ENCODE peak calls at places on chromosomes 5 and 9, in eight cellular contexts. W is M059J; K is mesendoderm; Z is stimulated activated CD8-positive, alpha-beta memory T cell treated with anti-CD3 and anti-CD28 coated beads, Interleukin-4, amount 100 ng/mL, for 4 hours; R is HCEC 1CT; P is foreskin fibroblast; Y is T-helper 1 cell; L is skeletal muscle cell. F is an unnamed sample.

GRCh38 chr9:128257907-128258306 is 17.9 kb downstream of the GOLGA2 start:
- DNase-seq in K (no peak), L (no peak), W (no peak), Y (no peak), P (no peak), Z (no peak), R (no peak), F (no peak)

GRCh38 chr9:127783644-127784043 is 2.2 kb upstream of the CDK9 start:
- DNase-seq in P (no peak), W (no peak), K (no peak), L (no peak), Z (no peak), Y (no peak), R (no peak), F (no peak)

GRCh38 chr5:178069909-178070308 is 43.4 kb upstream of the N4BP3 start:
- DNase-seq in Z (no peak), L (no peak), Y (peak; percentile 8), P (no peak), W (peak; percentile 16), K (peak; percentile 79), R (peak; percentile 13), F (peak; percentile 45)

GRCh38 chr9:135584934-135585333 is 23.4 kb downstream of the PAEP start:
- DNase-seq in R (no peak), K (no peak), P (no peak), Z (no peak), W (peak; percentile 20), L (no peak), Y (no peak), F (no peak)

GRCh38 chr5:43396762-43397304 is 15.4 kb downstream of the CCL28 start:
- DNase-seq in L (no peak), P (no peak), R (no peak), Z (peak; percentile 5), W (no peak), K (no peak), Y (peak; percentile 79), F (no peak)

GRCh38 chr5:72552041-72552557 is 44.9 kb upstream of the ZNF366 start:
- DNase-seq in Z (no peak), W (peak; percentile 92), R (peak; percentile 75), L (peak; percentile 65), K (peak; percentile 73), P (peak; percentile 60), Y (no peak), F (no peak)

GRCh38 chr9:135321580-135321979 is 158.0 kb upstream of the PPP1R26 start:
- DNase-seq in K (no peak), Y (no peak), W (no peak), Z (no peak), L (no peak), R (no peak), P (no peak), F (no peak)

GRCh38 chr9:99150456-99151171 is 45.7 kb downstream of the TGFBR1 start:
- DNase-seq in W (no peak), Y (no peak), K (no peak), R (no peak), L (no peak), P (no peak), Z (no peak), F (no peak)

GRCh38 chr5:159395202-159395601 is 64.9 kb upstream of the IL12B start:
- DNase-seq in Z (no peak), Y (no peak), R (no peak), W (no peak), L (no peak), P (no peak), K (no peak), F (no peak)

F was measured in SHP77.